ENCODE peak calls at places on chromosomes 11 and 22, in nine cellular contexts. C, Q, Y, N, L, V, J, I and D are unnamed samples. For H3K4me1, the result is how much of the 10 kb centered on the place peaks cover.

GRCh38 chr11:44977493-44977984 is 26.9 kb upstream of the TP53I11 start:
- DNase-seq in C (no peak), Q (peak), Y (no peak), N (no peak), L (no peak), V (no peak), J (peak), I (peak), D (peak)

GRCh38 chr11:27218498-27219038 is 144.4 kb downstream of the CCDC34 start:
- DNase-seq in C (no peak), Q (peak), Y (no peak), N (no peak), L (no peak), V (peak), J (peak), I (no peak), D (no peak)

GRCh38 chr11:66868726-66869291 is 11.9 kb downstream of the LRFN4 start:
- DNase-seq in C (no peak), Q (peak), Y (no peak), N (no peak), L (no peak), V (peak), J (no peak), I (no peak), D (peak)

GRCh38 chr22:42939941-42940653 is 74.9 kb downstream of the PACSIN2 start:
- DNase-seq in C (peak), Q (peak), Y (no peak), N (no peak), L (peak), V (no peak), J (peak), I (peak), D (peak)

GRCh38 chr22:44583854-44584253 is 85.8 kb upstream of the RTL6 start:
- DNase-seq in C (no peak), Q (no peak), Y (peak), N (peak), L (peak), V (no peak), J (no peak), I (no peak), D (no peak)

GRCh38 chr22:38879961-38880360 is 7.9 kb upstream of the CBX6 start:
- DNase-seq in C (no peak), Q (no peak), Y (no peak), N (no peak), L (no peak), V (no peak), J (no peak), I (no peak), D (no peak)

GRCh38 chr11:12184696-12185095 is 74.3 kb downstream of the MICAL2 start:
- DNase-seq in C (no peak), Q (no peak), Y (no peak), N (no peak), L (no peak), V (no peak), J (peak), I (no peak), D (no peak)

GRCh38 chr11:27621440-27622161 is 78.7 kb downstream of the BDNF start:
- DNase-seq in C (no peak), Q (no peak), Y (no peak), N (no peak), L (no peak), V (no peak), J (peak), I (no peak), D (peak)

GRCh38 chr11:106644824-106645223 is 373.5 kb downstream of the GUCY1A2 start:
- DNase-seq in C (no peak), Q (no peak), Y (no peak), N (no peak), L (no peak), V (no peak), J (peak), I (no peak), D (no peak)

GRCh38 chr11:116132273-116132978 is 628.2 kb upstream of the CADM1 start:
- DNase-seq in C (no peak), Q (no peak), Y (no peak), N (no peak), L (no peak), V (peak), J (no peak), I (no peak), D (no peak)

GRCh38 chr11:62433141-62433543 is 14.3 kb downstream of the SCGB1A1 start:
- DNase-seq in C (no peak), Q (no peak), Y (no peak), N (no peak), L (no peak), V (no peak), J (no peak), I (no peak), D (no peak)

GRCh38 chr11:11076879-11077278 is 219.0 kb upstream of the ZBED5 start:
- DNase-seq in C (no peak), Q (no peak), Y (no peak), N (no peak), L (no peak), V (no peak), J (no peak), I (no peak), D (no peak)

GRCh38 chr22:38082986-38083710 is 836 bp downstream of the SLC16A8 start:
- DNase-seq in C (no peak), Q (no peak), Y (no peak), N (no peak), L (no peak), V (no peak), J (no peak), I (no peak), D (no peak)

GRCh38 chr11:31798057-31799035 is 12.8 kb downstream of the PAX6 start:
- DNase-seq in C (no peak), Q (no peak), Y (no peak), N (peak), L (no peak), V (peak), J (no peak), I (no peak), D (no peak)

GRCh38 chr11:35056391-35057093 is 82.4 kb upstream of the CD44 start:
- DNase-seq in C (no peak), Q (no peak), Y (no peak), N (no peak), L (no peak), V (no peak), J (peak), I (peak), D (no peak)

GRCh38 chr11:13635290-13635689 is 33.2 kb upstream of the FAR1 start:
- DNase-seq in C (no peak), Q (no peak), Y (no peak), N (no peak), L (no peak), V (no peak), J (no peak), I (no peak), D (no peak)
- H3K4me1 ChIP-seq in C (under half), Q (under half), Y (under half), N (under half), L (under half), V (under half), J (under half), I (under half), D (under half)

GRCh38 chr11:129418039-129418438 is 42.4 kb downstream of the BARX2 start:
- DNase-seq in C (no peak), Q (no peak), Y (no peak), N (no peak), L (no peak), V (no peak), J (no peak), I (no peak), D (peak)

GRCh38 chr11:129417458-129417857 is 41.8 kb downstream of the BARX2 start:
- DNase-seq in C (no peak), Q (no peak), Y (no peak), N (no peak), L (no peak), V (no peak), J (no peak), I (no peak), D (no peak)

GRCh38 chr11:129412501-129412900 is 36.9 kb downstream of the BARX2 start:
- DNase-seq in C (no peak), Q (no peak), Y (no peak), N (no peak), L (no peak), V (no peak), J (no peak), I (no peak), D (no peak)

GRCh38 chr11:129416080-129416820 is 40.6 kb downstream of the BARX2 start:
- DNase-seq in C (no peak), Q (no peak), Y (no peak), N (no peak), L (no peak), V (no peak), J (no peak), I (no peak), D (no peak)

GRCh38 chr11:129414144-129414876 is 38.7 kb downstream of the BARX2 start:
- DNase-seq in C (no peak), Q (no peak), Y (no peak), N (no peak), L (no peak), V (no peak), J (no peak), I (no peak), D (no peak)
- H3K27ac ChIP-seq in C (no peak), Q (no peak), Y (no peak), N (no peak), L (no peak), V (no peak), J (no peak), I (no peak), D (no peak)

DNA sequence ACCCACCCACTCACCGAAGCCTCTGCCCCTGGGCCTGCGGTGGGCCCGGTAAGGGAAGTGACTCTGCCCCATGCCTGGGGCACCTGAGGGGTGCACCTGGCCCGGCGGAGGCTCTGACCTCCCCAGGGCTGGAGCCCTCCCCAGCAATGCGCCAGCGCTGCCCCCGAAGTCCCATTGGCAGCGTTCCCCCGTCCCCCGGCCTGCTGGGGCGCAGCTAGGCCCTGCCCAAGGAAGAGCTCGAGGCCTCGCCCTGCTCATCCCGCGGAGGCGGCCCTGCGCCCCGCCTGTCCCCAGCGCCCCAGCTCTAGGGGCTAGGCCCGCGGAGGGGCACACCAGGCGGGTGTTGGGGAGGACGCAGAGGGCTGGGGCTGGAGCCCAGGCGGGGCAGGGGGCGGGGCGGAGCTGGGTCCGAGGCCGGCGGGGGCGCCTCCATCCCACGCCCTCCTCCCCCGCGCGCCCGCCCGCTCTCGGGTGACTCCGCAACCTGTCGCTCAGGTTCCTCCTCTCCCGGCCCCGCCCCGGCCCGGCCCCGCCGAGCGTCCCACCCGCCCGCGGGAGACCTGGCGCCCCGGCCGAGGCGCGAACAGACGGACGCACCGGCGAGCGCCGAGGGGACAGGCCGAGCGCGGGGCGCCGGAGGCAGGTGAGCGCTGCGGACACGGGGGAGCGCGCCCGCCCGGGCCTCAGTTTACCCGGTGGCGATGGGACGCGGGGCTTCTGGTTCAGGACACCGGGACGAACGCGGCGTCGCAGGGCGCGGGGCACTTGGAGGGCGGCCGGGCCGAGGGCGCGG is at the start of gene EPS8L2:
- DNase-seq in C (peak), Q (peak), Y (no peak), N (no peak), L (no peak), V (peak), J (no peak), I (no peak), D (peak)
- TF ChIP-seq POLR2A in C (no peak), Q (peak), Y (no peak), N (no peak), L (no peak), V (no peak), J (no peak), I (no peak), D (no peak)

GRCh38 chr11:131278472-131278871 is 91.9 kb upstream of the NTM start:
- DNase-seq in C (no peak), Q (no peak), Y (no peak), N (no peak), L (no peak), V (no peak), J (no peak), I (no peak), D (no peak)

GRCh38 chr11:131281316-131281715 is 89.1 kb upstream of the NTM start:
- DNase-seq in C (no peak), Q (no peak), Y (no peak), N (no peak), L (no peak), V (no peak), J (no peak), I (no peak), D (no peak)

GRCh38 chr11:131284041-131284440 is 86.4 kb upstream of the NTM start:
- DNase-seq in C (no peak), Q (no peak), Y (no peak), N (no peak), L (no peak), V (no peak), J (no peak), I (no peak), D (no peak)

GRCh38 chr11:131275580-131275979 is 94.8 kb upstream of the NTM start:
- DNase-seq in C (no peak), Q (no peak), Y (no peak), N (no peak), L (no peak), V (no peak), J (no peak), I (no peak), D (no peak)

GRCh38 chr11:131279685-131280084 is 90.7 kb upstream of the NTM start:
- DNase-seq in C (no peak), Q (no peak), Y (no peak), N (no peak), L (no peak), V (no peak), J (no peak), I (no peak), D (no peak)
- H3K4me1 ChIP-seq in C (under half), Q (under half), Y (under half), N (under half), L (under half), V (under half), J (under half), I (under half), D (under half)

DNA sequence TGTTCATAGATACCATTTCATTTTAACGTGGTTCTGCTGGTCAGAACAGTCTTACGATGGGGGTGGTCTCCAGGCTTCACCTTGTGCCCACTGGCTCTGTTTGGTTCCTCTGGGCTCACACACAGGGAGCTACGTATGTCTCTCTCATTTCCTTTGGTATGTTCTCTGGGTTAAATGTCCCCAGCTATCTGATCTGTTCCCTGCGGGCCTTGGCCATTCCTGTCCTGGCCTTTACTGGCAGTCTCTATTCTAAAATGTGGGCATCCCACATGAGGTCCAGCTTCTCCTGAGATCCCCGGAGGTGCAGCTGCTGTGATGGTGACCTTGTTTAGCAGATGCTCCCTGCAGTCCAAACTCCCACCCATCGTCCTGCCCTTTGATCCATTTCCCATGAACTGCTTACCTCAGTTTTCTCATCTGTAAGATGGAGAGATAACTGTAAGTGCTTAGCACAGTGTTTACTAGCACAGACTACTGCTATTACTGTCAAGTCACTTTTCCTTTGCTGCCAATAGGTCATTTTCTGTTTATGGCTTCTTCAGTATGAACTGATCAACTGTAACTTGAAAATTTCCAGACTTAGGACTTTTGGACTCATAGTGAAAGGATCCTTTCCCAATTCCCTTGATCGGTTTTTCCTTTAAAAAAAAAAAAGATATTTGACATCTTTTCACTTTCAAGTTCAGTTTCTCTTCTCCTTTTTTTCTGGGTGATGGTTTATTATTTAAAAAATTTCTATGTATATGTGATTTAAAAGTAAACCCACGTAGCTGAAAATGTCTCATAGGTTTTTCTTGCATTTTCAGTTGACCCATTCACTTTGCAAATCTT is 92.9 kb downstream of the PTPRJ start:
- DNase-seq in C (no peak), Q (no peak), Y (no peak), N (no peak), L (no peak), V (no peak), J (no peak), I (no peak), D (no peak)
- H3K27ac ChIP-seq in C (no peak), Q (no peak), Y (no peak), N (no peak), L (no peak), V (no peak), J (no peak), I (no peak), D (no peak)

GRCh38 chr11:108498816-108499408 is 728 bp upstream of the POGLUT3 start:
- DNase-seq in C (peak), Q (no peak), Y (peak), N (no peak), L (no peak), V (peak), J (no peak), I (no peak), D (peak)

GRCh38 chr11:108497317-108498045 is 703 bp downstream of the POGLUT3 start:
- DNase-seq in C (peak), Q (peak), Y (peak), N (peak), L (peak), V (peak), J (peak), I (peak), D (peak)

GRCh38 chr11:108500169-108500568 is 2.0 kb upstream of the POGLUT3 start:
- DNase-seq in C (no peak), Q (no peak), Y (no peak), N (no peak), L (no peak), V (no peak), J (no peak), I (no peak), D (no peak)

GRCh38 chr11:108496643-108497256 is 1.4 kb downstream of the POGLUT3 start:
- DNase-seq in C (no peak), Q (no peak), Y (no peak), N (no peak), L (no peak), V (no peak), J (peak), I (no peak), D (no peak)

DNA sequence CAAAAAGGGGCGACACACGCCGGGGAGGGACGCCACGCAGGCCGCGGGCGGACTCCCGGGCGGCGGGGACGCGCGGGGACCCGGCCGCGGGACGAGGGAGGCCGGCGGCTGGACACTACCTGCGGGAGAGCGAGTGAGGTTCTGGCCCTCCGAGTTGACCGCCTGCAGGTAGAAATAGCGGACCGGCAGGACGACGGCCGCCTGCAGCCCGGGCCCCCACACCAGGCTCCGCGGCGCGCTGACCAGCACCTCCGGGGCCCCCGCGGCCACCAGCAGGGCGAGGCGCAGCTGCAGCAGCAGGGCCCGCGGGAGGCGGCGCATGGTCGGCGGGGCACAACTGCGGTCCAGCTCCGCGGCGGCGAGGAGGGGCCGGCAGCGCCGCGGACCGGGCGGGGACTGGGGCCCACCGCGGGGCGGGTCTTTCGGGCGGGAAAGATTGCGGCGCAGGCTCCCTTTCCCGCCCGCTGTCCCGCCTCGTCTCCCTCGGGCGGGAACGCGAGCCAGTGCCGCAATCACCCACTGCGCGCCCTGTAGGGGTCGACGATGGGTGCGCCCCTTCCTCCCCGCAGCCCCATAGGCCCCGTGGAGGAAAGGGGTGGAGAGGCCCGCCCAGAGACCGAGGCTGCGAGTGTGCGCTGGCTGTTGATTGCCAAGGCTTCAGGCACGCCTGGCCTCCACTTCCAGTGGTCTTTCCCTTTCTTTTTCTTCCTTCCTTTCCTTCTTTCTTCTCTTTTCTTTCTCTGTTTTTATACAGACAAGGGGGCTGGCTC is at the start of gene POGLUT3:
- DNase-seq in C (peak), Q (peak), Y (peak), N (peak), L (peak), V (peak), J (peak), I (peak), D (peak)
- TF ChIP-seq POLR2A in C (no peak), Q (peak), Y (no peak), N (no peak), L (no peak), V (no peak), J (no peak), I (peak), D (peak)